ENCODE peak calls at places on chromosomes 7 and 10, in eight cellular contexts. One of them, this sample, is unnamed.

GRCh38 chr10:96511044-96511945 is 2.4 kb downstream of the TLL2 start:
- DNase-seq in heart right ventricle: no peak
- DNase-seq in epithelial cell of esophagus: peak
- DNase-seq in tibial artery: no peak
- DNase-seq in fibroblast of mammary gland: peak
- DNase-seq in prostate gland: peak
- DNase-seq in mammary epithelial cell: peak
- DNase-seq in dorsolateral prefrontal cortex: no peak
- DNase-seq in this sample: no peak

GRCh38 chr7:80676404-80676803 is 38.0 kb downstream of the CD36 start:
- DNase-seq in heart right ventricle: no peak
- DNase-seq in epithelial cell of esophagus: no peak
- DNase-seq in tibial artery: no peak
- DNase-seq in fibroblast of mammary gland: no peak
- DNase-seq in prostate gland: no peak
- DNase-seq in mammary epithelial cell: no peak
- DNase-seq in dorsolateral prefrontal cortex: no peak
- DNase-seq in this sample: no peak

GRCh38 chr7:48173983-48174382 is 2.7 kb downstream of the ABCA13 start:
- DNase-seq in heart right ventricle: no peak
- DNase-seq in epithelial cell of esophagus: peak
- DNase-seq in tibial artery: no peak
- DNase-seq in fibroblast of mammary gland: peak
- DNase-seq in prostate gland: no peak
- DNase-seq in mammary epithelial cell: peak
- DNase-seq in dorsolateral prefrontal cortex: no peak
- DNase-seq in this sample: no peak

GRCh38 chr7:75806560-75807307 is 6.9 kb downstream of the CCL24 start:
- DNase-seq in heart right ventricle: no peak
- DNase-seq in epithelial cell of esophagus: no peak
- DNase-seq in tibial artery: no peak
- DNase-seq in fibroblast of mammary gland: no peak
- DNase-seq in prostate gland: no peak
- DNase-seq in mammary epithelial cell: no peak
- DNase-seq in dorsolateral prefrontal cortex: no peak
- DNase-seq in this sample: no peak

GRCh38 chr10:97792058-97792721 is 20.4 kb upstream of the SFRP5 start:
- DNase-seq in heart right ventricle: peak
- DNase-seq in epithelial cell of esophagus: peak
- DNase-seq in tibial artery: peak
- DNase-seq in fibroblast of mammary gland: peak
- DNase-seq in prostate gland: peak
- DNase-seq in mammary epithelial cell: peak
- DNase-seq in dorsolateral prefrontal cortex: peak
- DNase-seq in this sample: no peak

GRCh38 chr10:127797339-127797738 is 60.4 kb downstream of the FOXI2 start:
- DNase-seq in heart right ventricle: no peak
- DNase-seq in epithelial cell of esophagus: no peak
- DNase-seq in tibial artery: no peak
- DNase-seq in fibroblast of mammary gland: no peak
- DNase-seq in prostate gland: no peak
- DNase-seq in mammary epithelial cell: no peak
- DNase-seq in dorsolateral prefrontal cortex: no peak
- DNase-seq in this sample: no peak

GRCh38 chr7:124701955-124702354 is 63.6 kb downstream of the GPR37 start:
- DNase-seq in heart right ventricle: no peak
- DNase-seq in epithelial cell of esophagus: peak
- DNase-seq in tibial artery: no peak
- DNase-seq in fibroblast of mammary gland: no peak
- DNase-seq in prostate gland: no peak
- DNase-seq in mammary epithelial cell: peak
- DNase-seq in dorsolateral prefrontal cortex: no peak
- DNase-seq in this sample: no peak

GRCh38 chr10:114541081-114541833 is 116.8 kb downstream of the ABLIM1 start:
- DNase-seq in heart right ventricle: peak
- DNase-seq in epithelial cell of esophagus: peak
- DNase-seq in tibial artery: peak
- DNase-seq in fibroblast of mammary gland: peak
- DNase-seq in prostate gland: no peak
- DNase-seq in mammary epithelial cell: peak
- DNase-seq in dorsolateral prefrontal cortex: no peak
- DNase-seq in this sample: peak

GRCh38 chr10:35495521-35496238 is 109.5 kb upstream of the GJD4 start:
- DNase-seq in heart right ventricle: no peak
- DNase-seq in epithelial cell of esophagus: no peak
- DNase-seq in tibial artery: no peak
- DNase-seq in fibroblast of mammary gland: peak
- DNase-seq in prostate gland: no peak
- DNase-seq in mammary epithelial cell: peak
- DNase-seq in dorsolateral prefrontal cortex: no peak
- DNase-seq in this sample: no peak

GRCh38 chr10:66844176-66844947 is 81.5 kb upstream of the LRRTM3 start:
- DNase-seq in heart right ventricle: no peak
- DNase-seq in epithelial cell of esophagus: no peak
- DNase-seq in tibial artery: no peak
- DNase-seq in fibroblast of mammary gland: no peak
- DNase-seq in prostate gland: no peak
- DNase-seq in mammary epithelial cell: no peak
- DNase-seq in dorsolateral prefrontal cortex: no peak
- DNase-seq in this sample: no peak

GRCh38 chr10:3623746-3624145 is 161.3 kb downstream of the KLF6 start:
- DNase-seq in heart right ventricle: no peak
- DNase-seq in epithelial cell of esophagus: no peak
- DNase-seq in tibial artery: no peak
- DNase-seq in fibroblast of mammary gland: peak
- DNase-seq in prostate gland: no peak
- DNase-seq in mammary epithelial cell: no peak
- DNase-seq in dorsolateral prefrontal cortex: no peak
- DNase-seq in this sample: peak

GRCh38 chr7:64890761-64891666 is 12.1 kb upstream of the ZNF273 start:
- DNase-seq in heart right ventricle: no peak
- DNase-seq in epithelial cell of esophagus: peak
- DNase-seq in tibial artery: no peak
- DNase-seq in fibroblast of mammary gland: no peak
- DNase-seq in prostate gland: peak
- DNase-seq in mammary epithelial cell: peak
- DNase-seq in dorsolateral prefrontal cortex: peak
- DNase-seq in this sample: no peak

GRCh38 chr10:52782554-52782953 is 10.0 kb upstream of the MBL2 start:
- DNase-seq in heart right ventricle: no peak
- DNase-seq in epithelial cell of esophagus: no peak
- DNase-seq in tibial artery: no peak
- DNase-seq in fibroblast of mammary gland: no peak
- DNase-seq in prostate gland: no peak
- DNase-seq in mammary epithelial cell: no peak
- DNase-seq in dorsolateral prefrontal cortex: no peak
- DNase-seq in this sample: no peak

GRCh38 chr10:130961506-130962239 is 349.8 kb downstream of the TCERG1L start:
- DNase-seq in heart right ventricle: no peak
- DNase-seq in epithelial cell of esophagus: no peak
- DNase-seq in tibial artery: no peak
- DNase-seq in fibroblast of mammary gland: no peak
- DNase-seq in prostate gland: no peak
- DNase-seq in mammary epithelial cell: no peak
- DNase-seq in dorsolateral prefrontal cortex: no peak
- DNase-seq in this sample: no peak

GRCh38 chr10:124999433-125000365 is 57.8 kb downstream of the ZRANB1 start:
- DNase-seq in heart right ventricle: no peak
- DNase-seq in epithelial cell of esophagus: no peak
- DNase-seq in tibial artery: peak
- DNase-seq in fibroblast of mammary gland: peak
- DNase-seq in prostate gland: no peak
- DNase-seq in mammary epithelial cell: no peak
- DNase-seq in dorsolateral prefrontal cortex: no peak
- DNase-seq in this sample: peak

GRCh38 chr10:33571616-33572015 is 237.1 kb upstream of the NRP1 start:
- DNase-seq in heart right ventricle: no peak
- DNase-seq in epithelial cell of esophagus: peak
- DNase-seq in tibial artery: no peak
- DNase-seq in fibroblast of mammary gland: no peak
- DNase-seq in prostate gland: no peak
- DNase-seq in mammary epithelial cell: peak
- DNase-seq in dorsolateral prefrontal cortex: no peak
- DNase-seq in this sample: no peak

DNA sequence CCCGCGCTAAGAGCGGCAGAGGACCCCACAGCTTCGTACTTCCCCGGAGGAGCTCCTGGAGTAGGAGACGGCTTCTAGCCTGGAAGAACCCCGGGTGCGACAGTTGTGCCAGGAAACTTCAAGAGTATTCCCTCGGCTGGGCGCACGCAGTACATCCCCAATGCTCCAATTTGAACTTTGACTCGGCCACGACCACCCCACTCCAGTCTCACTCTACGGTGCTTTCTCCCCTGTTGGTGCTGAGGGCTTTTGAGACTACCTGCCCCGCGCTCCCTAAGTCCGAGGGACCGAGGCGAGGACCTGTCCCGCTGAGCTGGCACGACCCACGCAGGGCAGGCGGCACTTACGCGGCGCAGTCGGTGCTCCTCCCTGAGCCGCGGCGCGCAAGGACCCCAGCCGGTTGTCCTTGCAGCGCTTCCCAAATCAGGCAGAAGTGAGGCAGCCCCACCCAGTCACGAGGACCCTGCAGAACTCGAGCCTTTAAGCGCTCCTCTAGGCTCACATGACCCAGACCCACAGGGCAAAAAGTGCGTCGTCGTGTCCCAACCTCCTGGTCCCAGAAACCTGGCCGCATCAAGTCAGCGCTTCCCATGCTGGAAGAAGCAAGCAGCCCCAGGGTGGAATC is at the start of gene CPVL:
- DNase-seq in heart right ventricle: peak
- DNase-seq in epithelial cell of esophagus: no peak
- DNase-seq in tibial artery: peak
- DNase-seq in fibroblast of mammary gland: no peak
- DNase-seq in prostate gland: peak
- DNase-seq in mammary epithelial cell: no peak
- DNase-seq in dorsolateral prefrontal cortex: no peak
- DNase-seq in this sample: no peak
- H3K4me3 ChIP-seq in heart right ventricle: peak
- H3K4me3 ChIP-seq in epithelial cell of esophagus: peak
- H3K4me3 ChIP-seq in tibial artery: peak
- H3K4me3 ChIP-seq in fibroblast of mammary gland: no peak
- H3K4me3 ChIP-seq in prostate gland: peak
- H3K4me3 ChIP-seq in mammary epithelial cell: peak
- H3K4me3 ChIP-seq in dorsolateral prefrontal cortex: peak
- H3K4me3 ChIP-seq in this sample: no peak

GRCh38 chr10:133080683-133081040 is 7.1 kb upstream of the ADGRA1 start:
- DNase-seq in heart right ventricle: no peak
- DNase-seq in epithelial cell of esophagus: no peak
- DNase-seq in tibial artery: no peak
- DNase-seq in fibroblast of mammary gland: no peak
- DNase-seq in prostate gland: no peak
- DNase-seq in mammary epithelial cell: no peak
- DNase-seq in dorsolateral prefrontal cortex: no peak
- DNase-seq in this sample: no peak

GRCh38 chr10:133084491-133084890 is 3.2 kb upstream of the ADGRA1 start:
- DNase-seq in heart right ventricle: no peak
- DNase-seq in epithelial cell of esophagus: no peak
- DNase-seq in tibial artery: no peak
- DNase-seq in fibroblast of mammary gland: no peak
- DNase-seq in prostate gland: no peak
- DNase-seq in mammary epithelial cell: no peak
- DNase-seq in dorsolateral prefrontal cortex: no peak
- DNase-seq in this sample: no peak

GRCh38 chr10:133081636-133082035 is 6.1 kb upstream of the ADGRA1 start:
- DNase-seq in heart right ventricle: no peak
- DNase-seq in epithelial cell of esophagus: no peak
- DNase-seq in tibial artery: no peak
- DNase-seq in fibroblast of mammary gland: no peak
- DNase-seq in prostate gland: no peak
- DNase-seq in mammary epithelial cell: no peak
- DNase-seq in dorsolateral prefrontal cortex: no peak
- DNase-seq in this sample: no peak

GRCh38 chr10:133083422-133084100 is 4.2 kb upstream of the ADGRA1 start:
- DNase-seq in heart right ventricle: no peak
- DNase-seq in epithelial cell of esophagus: no peak
- DNase-seq in tibial artery: no peak
- DNase-seq in fibroblast of mammary gland: no peak
- DNase-seq in prostate gland: no peak
- DNase-seq in mammary epithelial cell: no peak
- DNase-seq in dorsolateral prefrontal cortex: no peak
- DNase-seq in this sample: no peak

GRCh38 chr10:133082685-133083421 is 4.9 kb upstream of the ADGRA1 start:
- DNase-seq in heart right ventricle: no peak
- DNase-seq in epithelial cell of esophagus: no peak
- DNase-seq in tibial artery: no peak
- DNase-seq in fibroblast of mammary gland: no peak
- DNase-seq in prostate gland: no peak
- DNase-seq in mammary epithelial cell: no peak
- DNase-seq in dorsolateral prefrontal cortex: peak
- DNase-seq in this sample: no peak
- TF ChIP-seq CTCF in heart right ventricle: no peak
- TF ChIP-seq CTCF in epithelial cell of esophagus: no peak
- TF ChIP-seq CTCF in tibial artery: no peak
- TF ChIP-seq CTCF in fibroblast of mammary gland: no peak
- TF ChIP-seq CTCF in prostate gland: no peak
- TF ChIP-seq CTCF in mammary epithelial cell: no peak
- TF ChIP-seq CTCF in dorsolateral prefrontal cortex: no peak
- TF ChIP-seq CTCF in this sample: no peak

GRCh38 chr7:117322741-117323584 is at the start of gene WNT2:
- DNase-seq in heart right ventricle: no peak
- DNase-seq in epithelial cell of esophagus: peak
- DNase-seq in tibial artery: no peak
- DNase-seq in fibroblast of mammary gland: no peak
- DNase-seq in prostate gland: no peak
- DNase-seq in mammary epithelial cell: peak
- DNase-seq in dorsolateral prefrontal cortex: no peak
- DNase-seq in this sample: no peak
- H3K4me3 ChIP-seq in heart right ventricle: peak
- H3K4me3 ChIP-seq in epithelial cell of esophagus: peak
- H3K4me3 ChIP-seq in tibial artery: peak
- H3K4me3 ChIP-seq in fibroblast of mammary gland: peak
- H3K4me3 ChIP-seq in prostate gland: peak
- H3K4me3 ChIP-seq in mammary epithelial cell: peak
- H3K4me3 ChIP-seq in dorsolateral prefrontal cortex: peak
- H3K4me3 ChIP-seq in this sample: peak

GRCh38 chr10:43436291-43437140 is at the start of gene ZNF487:
- DNase-seq in heart right ventricle: peak
- DNase-seq in epithelial cell of esophagus: peak
- DNase-seq in tibial artery: peak
- DNase-seq in fibroblast of mammary gland: peak
- DNase-seq in prostate gland: peak
- DNase-seq in mammary epithelial cell: peak
- DNase-seq in dorsolateral prefrontal cortex: peak
- DNase-seq in this sample: peak
- TF ChIP-seq CTCF in heart right ventricle: no peak
- TF ChIP-seq CTCF in epithelial cell of esophagus: no peak
- TF ChIP-seq CTCF in tibial artery: peak
- TF ChIP-seq CTCF in fibroblast of mammary gland: no peak
- TF ChIP-seq CTCF in prostate gland: peak
- TF ChIP-seq CTCF in mammary epithelial cell: no peak
- TF ChIP-seq CTCF in dorsolateral prefrontal cortex: peak
- TF ChIP-seq CTCF in this sample: peak

GRCh38 chr7:2243483-2243840 is 1.4 kb downstream of the NUDT1 start:
- DNase-seq in heart right ventricle: no peak
- DNase-seq in epithelial cell of esophagus: no peak
- DNase-seq in tibial artery: no peak
- DNase-seq in fibroblast of mammary gland: no peak
- DNase-seq in prostate gland: no peak
- DNase-seq in mammary epithelial cell: no peak
- DNase-seq in dorsolateral prefrontal cortex: no peak
- DNase-seq in this sample: no peak
- H3K4me3 ChIP-seq in heart right ventricle: no peak
- H3K4me3 ChIP-seq in epithelial cell of esophagus: no peak
- H3K4me3 ChIP-seq in tibial artery: no peak
- H3K4me3 ChIP-seq in fibroblast of mammary gland: no peak
- H3K4me3 ChIP-seq in prostate gland: no peak
- H3K4me3 ChIP-seq in mammary epithelial cell: no peak
- H3K4me3 ChIP-seq in dorsolateral prefrontal cortex: no peak
- H3K4me3 ChIP-seq in this sample: no peak